ENCODE peak calls at places on chromosomes 12 and 14, in nine cellular contexts. Z is effector CD4-positive, alpha-beta T cell; P is A549; M is naive B cell; S is stimulated activated CD8-positive, alpha-beta memory T cell treated with anti-CD3 and anti-CD28 coated beads, Interleukin-15, amount 100 ng/mL, for 4 hours; H is Panc1; G is retinal pigment epithelial cell; B is AG09319; V is fibroblast of lung. W is an unnamed sample.

GRCh38 chr12:110354172-110354780 is 49.2 kb downstream of the ANAPC7 start:
- DNase-seq in B (no peak), Z (no peak), M (no peak), G (no peak), H (no peak), P (no peak), V (no peak), S (no peak), W (peak)

GRCh38 chr12:13229504-13229903 is 33.0 kb downstream of the EMP1 start:
- DNase-seq in V (no peak), G (no peak), B (no peak), Z (no peak), P (peak), S (no peak), H (no peak), M (no peak), W (no peak)

GRCh38 chr12:71085575-71085974 is 72.2 kb downstream of the TSPAN8 start:
- DNase-seq in G (no peak), B (no peak), V (peak), H (no peak), S (no peak), M (no peak), P (no peak), Z (no peak), W (peak)

GRCh38 chr12:27814411-27814810 is 34.4 kb upstream of the MANSC4 start:
- DNase-seq in B (no peak), Z (no peak), S (no peak), P (no peak), V (no peak), M (no peak), H (no peak), G (no peak), W (no peak)

GRCh38 chr12:39502657-39503056 is 59.7 kb upstream of the KIF21A start:
- DNase-seq in Z (no peak), B (no peak), H (no peak), G (no peak), M (no peak), S (no peak), V (no peak), P (no peak), W (no peak)

GRCh38 chr12:127675936-127676335 is 591.0 kb upstream of the TMEM132C start:
- DNase-seq in M (no peak), Z (no peak), G (no peak), V (no peak), B (no peak), P (no peak), S (no peak), H (no peak), W (no peak)

GRCh38 chr12:48998497-48999353 is 450 bp downstream of the DDN start:
- DNase-seq in H (no peak), B (no peak), G (no peak), S (no peak), V (peak), M (peak), Z (no peak), P (peak), W (no peak)

GRCh38 chr12:130959632-130960031 is 5.9 kb downstream of the ADGRD1 start:
- DNase-seq in Z (no peak), H (no peak), B (no peak), P (no peak), V (no peak), M (no peak), S (no peak), G (no peak), W (no peak)

GRCh38 chr12:16310934-16311333 is 33.4 kb upstream of the SLC15A5 start:
- DNase-seq in Z (no peak), V (no peak), G (no peak), S (no peak), B (no peak), H (no peak), P (no peak), M (no peak), W (no peak)

GRCh38 chr12:67524861-67525499 is 123.6 kb upstream of the DYRK2 start:
- DNase-seq in V (no peak), P (no peak), M (no peak), B (no peak), S (no peak), G (no peak), Z (no peak), H (no peak), W (no peak)

GRCh38 chr14:100874411-100875091 is 29.0 kb downstream of the RTL1 start:
- DNase-seq in M (no peak), Z (no peak), G (no peak), B (no peak), H (no peak), P (no peak), S (no peak), V (no peak), W (no peak)

GRCh38 chr12:122403115-122403770 is 19.2 kb downstream of the CLIP1 start:
- DNase-seq in S (no peak), V (no peak), H (no peak), Z (no peak), G (no peak), P (peak), B (no peak), M (no peak), W (no peak)

GRCh38 chr12:109589240-109589590 is 15.6 kb downstream of the MVK start:
- DNase-seq in G (no peak), S (no peak), H (no peak), Z (no peak), P (no peak), M (no peak), B (no peak), V (no peak), W (no peak)

GRCh38 chr14:51554339-51554920 is 97.3 kb upstream of the FRMD6 start:
- DNase-seq in P (peak), B (peak), H (no peak), S (no peak), Z (no peak), V (peak), G (peak), M (no peak), W (peak)

GRCh38 chr12:54258286-54258685 is 21.6 kb downstream of the CBX5 start:
- DNase-seq in Z (no peak), B (no peak), M (no peak), G (no peak), V (no peak), H (no peak), P (no peak), S (no peak), W (peak)

GRCh38 chr12:122909442-122910288 is 13.7 kb upstream of the VPS37B start:
- DNase-seq in G (no peak), S (no peak), B (no peak), H (no peak), V (no peak), Z (no peak), M (no peak), P (no peak), W (no peak)

GRCh38 chr12:117352883-117353282 is 8.5 kb downstream of the NOS1 start:
- DNase-seq in V (no peak), S (no peak), H (no peak), M (no peak), B (no peak), P (no peak), G (no peak), Z (no peak), W (no peak)

GRCh38 chr14:105092124-105092911 is 27.1 kb upstream of the GPR132 start:
- DNase-seq in Z (no peak), V (no peak), B (no peak), S (no peak), G (no peak), M (no peak), H (no peak), P (peak), W (no peak)

GRCh38 chr12:57864811-57865751 is 18.6 kb upstream of the CTDSP2 start:
- DNase-seq in S (peak), P (peak), M (no peak), B (peak), G (no peak), V (peak), Z (peak), H (no peak), W (peak)

GRCh38 chr12:106106892-106107291 is 31.9 kb downstream of the NUAK1 start:
- DNase-seq in B (no peak), H (no peak), P (peak), G (no peak), V (no peak), S (no peak), Z (no peak), M (no peak), W (no peak)

GRCh38 chr14:34971801-34972200 is 11.0 kb upstream of the SRP54 start:
- DNase-seq in B (no peak), S (no peak), M (no peak), H (peak), G (no peak), Z (no peak), V (no peak), P (no peak), W (no peak)

GRCh38 chr14:33475623-33476022 is 475.3 kb downstream of the EGLN3 start:
- DNase-seq in Z (no peak), G (no peak), B (no peak), S (no peak), M (no peak), H (peak), V (peak), P (peak), W (peak)

GRCh38 chr14:52338282-52338681 is 24.2 kb downstream of the PTGER2 start:
- DNase-seq in P (peak), M (no peak), G (peak), Z (no peak), H (peak), V (peak), S (no peak), B (no peak), W (peak)

GRCh38 chr14:68473794-68474193 is 319.1 kb downstream of the ZFP36L1 start:
- DNase-seq in S (no peak), V (peak), P (peak), M (no peak), Z (no peak), B (no peak), H (no peak), G (no peak), W (no peak)

GRCh38 chr12:106581543-106582263 is 1.1 kb upstream of the RFX4 start:
- DNase-seq in V (no peak), H (no peak), M (no peak), Z (no peak), S (no peak), G (no peak), B (no peak), P (no peak), W (no peak)

GRCh38 chr12:108532061-108532848 is 17.2 kb downstream of the FICD start:
- DNase-seq in P (no peak), G (no peak), B (no peak), V (no peak), M (no peak), S (no peak), Z (no peak), H (no peak), W (no peak)

GRCh38 chr12:1790470-1790869 is 29.9 kb upstream of the LRTM2 start:
- DNase-seq in H (no peak), S (no peak), G (no peak), V (no peak), M (no peak), P (no peak), Z (no peak), B (no peak), W (no peak)

GRCh38 chr14:99350751-99351150 is 78.8 kb upstream of the BCL11B start:
- DNase-seq in B (no peak), H (no peak), G (no peak), S (no peak), P (no peak), M (no peak), V (no peak), Z (no peak), W (no peak)

GRCh38 chr14:64184103-64184729 is 110.0 kb downstream of the ESR2 start:
- DNase-seq in Z (no peak), V (no peak), G (no peak), P (no peak), M (no peak), B (no peak), S (no peak), H (no peak), W (no peak)

GRCh38 chr12:90390947-90391346 is 564.0 kb downstream of the CCER1 start:
- DNase-seq in B (no peak), Z (no peak), G (no peak), S (no peak), H (no peak), P (no peak), M (no peak), V (peak), W (peak)

GRCh38 chr12:3089588-3089987 is 12.4 kb downstream of the TSPAN9 start:
- DNase-seq in P (no peak), G (no peak), V (no peak), Z (no peak), H (no peak), B (no peak), M (no peak), S (no peak), W (no peak)

GRCh38 chr12:110352401-110352800 is 51.1 kb downstream of the ANAPC7 start:
- DNase-seq in V (no peak), H (no peak), G (no peak), Z (no peak), B (no peak), M (no peak), P (no peak), S (no peak), W (no peak)

GRCh38 chr12:55049676-55050075 is 29.9 kb downstream of the NEUROD4 start:
- DNase-seq in G (no peak), V (no peak), B (no peak), Z (no peak), P (no peak), M (no peak), H (no peak), S (no peak), W (no peak)

GRCh38 chr14:94316692-94317091 is 6.4 kb downstream of the SERPINA6 start:
- DNase-seq in S (no peak), Z (no peak), V (no peak), M (no peak), H (no peak), G (no peak), B (no peak), P (no peak), W (no peak)

GRCh38 chr12:93080994-93081809 is 152.1 kb upstream of the EEA1 start:
- DNase-seq in H (no peak), Z (no peak), S (no peak), M (no peak), G (no peak), V (peak), B (no peak), P (no peak), W (peak)

W was measured in fibroblast of the aortic adventitia.